ENCODE peak calls at places on chromosome 22, in five cellular contexts. I, T, D, Q and U are unnamed samples.

GRCh38 chr22:25120761-25121212 is 78.9 kb upstream of the CRYBB3 start:
- DNase-seq in Q (peak), D (peak), T (no peak), I (no peak), U (peak)

GRCh38 chr22:24040946-24041345 is 29.8 kb downstream of the CABIN1 start:
- DNase-seq in I (no peak), D (no peak), T (no peak), Q (no peak), U (no peak)

GRCh38 chr22:45284705-45285305 is at the start of gene UPK3A:
- DNase-seq in T (no peak), D (peak), Q (peak), I (peak), U (no peak)

GRCh38 chr22:28051787-28052356 is 132.8 kb upstream of the PITPNB start:
- DNase-seq in D (peak), I (no peak), Q (peak), T (peak), U (peak)

GRCh38 chr22:43587574-43587973 is 175.8 kb downstream of the MPPED1 start:
- DNase-seq in Q (no peak), I (no peak), T (no peak), D (no peak), U (no peak)

GRCh38 chr22:29742319-29742718 is 22.5 kb downstream of the CABP7 start:
- DNase-seq in D (no peak), Q (no peak), I (no peak), T (no peak), U (no peak)

GRCh38 chr22:17222503-17222902 is 3.3 kb upstream of the ADA2 start:
- DNase-seq in I (no peak), Q (no peak), D (no peak), T (no peak), U (no peak)

GRCh38 chr22:45208993-45209838 is 31.5 kb downstream of the KIAA0930 start:
- DNase-seq in Q (no peak), D (no peak), T (peak), I (peak), U (no peak)

GRCh38 chr22:23128269-23129108 is 13.3 kb downstream of the RSPH14 start:
- DNase-seq in T (peak), Q (peak), D (peak), I (peak), U (peak)

GRCh38 chr22:36606114-36606513 is 77.1 kb upstream of the EIF3D start:
- DNase-seq in Q (no peak), I (no peak), T (no peak), D (peak), U (no peak)

GRCh38 chr22:18947905-18948304 is 11.8 kb upstream of the PRODH start:
- DNase-seq in D (no peak), I (no peak), T (peak), Q (no peak), U (no peak)

GRCh38 chr22:50016988-50017700 is 4.6 kb upstream of the IL17REL start:
- DNase-seq in Q (peak), T (no peak), I (peak), D (no peak), U (no peak)

GRCh38 chr22:28736296-28737155 is 5.1 kb downstream of the CHEK2 start:
- DNase-seq in Q (no peak), T (no peak), I (no peak), D (no peak), U (no peak)

GRCh38 chr22:16651217-16651616 is 58.6 kb upstream of the CCT8L2 start:
- DNase-seq in I (no peak), T (no peak), Q (no peak), D (no peak), U (no peak)

GRCh38 chr22:50671641-50672040 is 982 bp upstream of the SHANK3 start:
- DNase-seq in I (peak), Q (peak), T (no peak), D (no peak), U (no peak)

GRCh38 chr22:35454416-35455054 is 54.6 kb downstream of the MCM5 start:
- DNase-seq in T (no peak), I (no peak), Q (no peak), D (no peak), U (no peak)

GRCh38 chr22:36478966-36479365 is 2.5 kb downstream of the TXN2 start:
- DNase-seq in T (no peak), D (no peak), I (no peak), Q (no peak), U (peak)

GRCh38 chr22:23376256-23376655 is 195.9 kb downstream of the BCR start:
- DNase-seq in T (no peak), Q (peak), D (no peak), I (no peak), U (peak)

GRCh38 chr22:11253000-11253511 is 4274.9 kb upstream of the OR11H1 start:
- DNase-seq in Q (peak), I (peak), T (peak), D (no peak), U (no peak)

GRCh38 chr22:24144471-24145115 is 36.7 kb upstream of the SUSD2 start:
- DNase-seq in D (no peak), I (no peak), T (no peak), Q (no peak), U (no peak)

GRCh38 chr22:44182591-44183588 is 2.2 kb downstream of the PARVG start:
- DNase-seq in T (no peak), D (no peak), I (peak), Q (no peak), U (no peak)

GRCh38 chr22:43185860-43186261 is 1.1 kb downstream of the TTLL12 start:
- DNase-seq in Q (peak), D (peak), T (no peak), I (no peak), U (peak)

GRCh38 chr22:21948824-21949568 is 3.7 kb downstream of the PPM1F start:
- DNase-seq in D (no peak), I (no peak), T (no peak), Q (no peak), U (no peak)

GRCh38 chr22:42919199-42919598 is 62.1 kb upstream of the ARFGAP3 start:
- DNase-seq in Q (no peak), I (no peak), T (peak), D (no peak), U (peak)

GRCh38 chr22:26395926-26396325 is 33.1 kb upstream of the ASPHD2 start:
- DNase-seq in T (no peak), Q (no peak), D (no peak), I (no peak), U (peak)

GRCh38 chr22:39290724-39291161 is 28.7 kb downstream of the RPL3 start:
- DNase-seq in D (peak), Q (peak), I (no peak), T (peak), U (peak)

GRCh38 chr22:46352691-46353386 is 17.3 kb downstream of the TRMU start:
- DNase-seq in T (no peak), I (no peak), Q (peak), D (peak), U (no peak)

GRCh38 chr22:46574438-46574992 is 37.1 kb upstream of the CELSR1 start:
- DNase-seq in Q (no peak), T (no peak), I (no peak), D (peak), U (no peak)

GRCh38 chr22:27844256-27844655 is 42.7 kb upstream of the MN1 start:
- DNase-seq in D (no peak), T (no peak), Q (no peak), I (no peak), U (no peak)

GRCh38 chr22:25453557-25453956 is 110.9 kb upstream of the GRK3 start:
- DNase-seq in T (no peak), D (no peak), I (no peak), Q (no peak), U (no peak)

GRCh38 chr22:36325163-36326031 is 62.4 kb downstream of the MYH9 start:
- DNase-seq in Q (peak), T (peak), D (peak), I (peak), U (no peak)

GRCh38 chr22:31400023-31400397 is 606 bp downstream of the DRG1 start:
- DNase-seq in Q (peak), D (no peak), T (no peak), I (no peak), U (peak)

GRCh38 chr22:35540600-35541253 is at the start of gene RASD2:
- DNase-seq in I (peak), Q (peak), D (peak), T (no peak), U (peak)

GRCh38 chr22:47298017-47298820 is 535.8 kb downstream of the TBC1D22A start:
- DNase-seq in I (no peak), Q (no peak), T (peak), D (no peak), U (no peak)

DNA sequence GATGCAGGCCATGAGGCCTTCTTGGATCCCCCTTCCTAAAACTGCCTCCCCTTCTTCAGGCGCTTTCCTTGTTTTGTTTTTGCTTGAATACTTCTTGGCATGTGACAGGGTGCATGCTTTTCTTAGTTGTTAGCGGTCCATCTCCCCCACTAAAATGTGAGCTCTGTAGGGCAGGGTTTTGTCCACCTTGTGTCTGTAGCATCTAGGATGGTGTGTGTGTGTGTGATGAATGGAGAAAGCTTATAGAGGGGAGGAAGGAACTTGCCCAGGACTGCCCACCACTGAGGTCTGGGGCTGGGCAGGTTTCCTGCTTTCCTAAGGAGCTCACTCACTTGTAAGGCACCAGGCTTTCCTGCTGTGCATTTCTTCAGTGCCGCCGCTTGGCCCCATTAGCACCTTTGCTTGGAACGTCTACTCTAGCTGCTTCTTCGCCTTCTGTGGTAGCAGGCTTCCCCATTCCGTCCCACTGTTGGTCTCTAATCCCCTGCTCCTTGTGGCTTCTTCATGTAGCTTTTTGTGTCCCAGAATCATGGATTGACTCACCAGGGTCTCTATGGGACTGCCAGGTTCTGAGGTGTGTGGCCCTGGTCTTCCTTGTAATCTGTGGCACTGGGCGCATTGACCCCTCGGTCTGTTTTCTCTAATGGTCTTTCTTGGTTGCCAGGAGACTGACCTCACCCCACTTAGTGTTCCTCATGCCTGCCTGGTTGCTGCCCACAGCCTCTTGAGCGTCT is 3.3 kb downstream of the DGCR8 start:
- DNase-seq in T (no peak), D (no peak), Q (no peak), I (no peak), U (no peak)
- H3K27ac ChIP-seq in T (no peak), D (no peak), Q (no peak), I (no peak), U (no peak)

GRCh38 chr22:40416267-40416570 is 45.8 kb downstream of the SGSM3 start:
- DNase-seq in D (no peak), T (no peak), I (no peak), Q (no peak), U (no peak)

GRCh38 chr22:40415531-40416266 is 45.3 kb downstream of the SGSM3 start:
- DNase-seq in T (no peak), D (no peak), I (no peak), Q (no peak), U (no peak)

GRCh38 chr22:40413873-40414272 is 43.5 kb downstream of the SGSM3 start:
- DNase-seq in D (no peak), I (no peak), T (no peak), Q (no peak), U (no peak)

GRCh38 chr22:40414306-40414705 is 43.9 kb downstream of the SGSM3 start:
- DNase-seq in Q (no peak), I (no peak), D (no peak), T (no peak), U (no peak)

DNA sequence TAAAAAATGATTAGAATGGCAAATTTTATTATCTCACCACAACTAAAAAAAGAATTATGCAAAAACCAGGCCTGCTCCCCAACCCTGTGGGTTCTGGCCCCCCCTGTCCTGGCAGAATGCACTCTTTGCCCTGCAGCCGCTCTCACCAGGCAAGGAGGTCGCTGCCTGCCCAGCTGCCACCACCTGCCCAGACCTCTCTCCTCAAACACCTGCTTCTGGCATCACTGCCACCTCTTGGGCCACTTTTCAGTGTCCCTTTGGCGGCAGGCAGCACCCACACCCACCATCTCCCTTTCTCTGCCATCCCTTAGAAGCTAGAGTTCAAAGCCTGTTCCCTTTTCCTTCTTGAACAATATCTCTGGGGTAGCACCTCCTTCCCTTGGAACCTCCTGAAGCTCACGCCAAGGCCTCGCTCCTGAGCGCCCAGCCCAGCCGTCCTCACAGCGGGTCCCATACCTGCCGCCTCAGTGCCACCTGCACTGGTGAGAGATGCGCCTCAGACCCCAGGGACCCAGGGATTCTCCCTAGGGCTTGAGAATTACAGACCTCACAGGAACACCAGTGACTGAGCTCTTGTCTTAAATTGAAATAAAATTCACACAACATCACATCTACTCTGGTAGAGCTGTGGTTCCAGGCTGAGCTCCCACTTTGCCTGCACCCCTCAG is 44.6 kb downstream of the SGSM3 start:
- DNase-seq in Q (no peak), T (no peak), D (no peak), I (no peak), U (no peak)
- H3K4me3 ChIP-seq in Q (no peak), T (no peak), D (no peak), I (no peak), U (no peak)

DNA sequence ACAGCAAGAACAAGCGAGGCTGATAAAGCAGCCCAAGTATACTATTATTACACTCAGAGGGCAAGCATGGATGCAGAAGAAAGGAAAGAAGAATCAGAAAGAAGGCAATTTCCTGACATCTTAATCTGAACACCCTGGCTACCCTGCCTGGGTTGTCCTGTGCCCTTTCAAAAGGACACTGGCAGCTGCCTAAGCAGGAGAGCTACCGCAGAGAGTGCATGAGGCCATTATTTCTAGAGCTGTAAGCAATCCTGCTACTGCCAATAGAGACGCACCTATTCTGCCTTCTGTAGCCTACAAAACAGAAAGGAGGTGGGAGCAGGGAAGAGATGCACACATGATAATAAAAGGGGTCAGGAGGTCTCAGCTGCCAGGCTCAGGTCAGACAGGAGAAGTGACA is 254.0 kb downstream of the LARGE1 start:
- DNase-seq in I (no peak), T (no peak), D (no peak), Q (no peak), U (peak)
- H3K27ac ChIP-seq in I (no peak), T (no peak), D (no peak), Q (no peak), U (peak)

DNA sequence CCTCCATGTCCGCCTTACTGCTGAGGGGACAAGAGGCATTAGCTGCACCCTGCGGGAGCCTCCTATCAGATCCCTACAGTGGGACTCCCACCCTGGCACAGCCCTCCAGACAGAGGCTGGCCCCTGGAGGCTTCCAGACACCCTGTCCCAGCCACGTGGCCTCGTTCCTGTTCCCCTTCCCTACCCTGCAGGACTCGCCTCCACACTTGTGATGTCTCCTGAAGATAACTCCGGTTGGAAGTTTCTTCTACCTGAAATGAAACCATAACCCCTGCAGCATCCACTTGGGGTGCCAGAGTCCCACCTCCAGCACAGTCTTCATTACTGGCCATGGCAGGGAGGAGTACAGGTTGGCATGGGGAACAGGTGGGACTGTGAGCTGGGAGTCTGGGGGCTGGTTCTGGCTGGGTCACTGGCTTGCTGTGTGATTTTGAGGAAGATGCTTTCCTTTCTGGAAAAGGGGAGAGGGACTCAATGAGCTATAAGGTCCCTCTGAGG is 4.9 kb upstream of the SH3BP1 start:
- DNase-seq in T (no peak), I (no peak), D (no peak), Q (no peak), U (no peak)
- H3K4me3 ChIP-seq in T (no peak), I (peak), D (no peak), Q (no peak), U (peak)

DNA sequence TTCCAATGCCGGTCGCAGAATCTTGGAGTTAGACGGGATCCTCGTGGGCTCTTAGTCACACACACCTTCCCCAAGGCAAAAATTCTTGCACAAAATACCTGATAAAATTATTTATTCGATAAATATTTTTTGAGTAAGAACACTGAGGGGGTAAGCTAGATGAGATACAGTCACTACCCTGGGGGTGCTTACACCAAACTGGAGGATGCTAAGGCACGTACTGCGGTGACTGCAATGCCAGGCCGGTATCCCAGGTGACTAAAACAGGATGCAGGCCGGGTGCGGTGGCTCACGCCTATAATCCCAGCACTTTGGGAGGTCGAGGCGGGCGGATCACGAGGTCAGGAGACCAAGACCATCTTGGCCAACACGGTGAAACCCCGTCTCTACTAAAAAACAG is 1.7 kb upstream of the MRTFA start:
- DNase-seq in T (no peak), I (no peak), Q (no peak), D (no peak), U (no peak)
- H3K27ac ChIP-seq in T (no peak), I (no peak), Q (no peak), D (no peak), U (no peak)

GRCh38 chr22:38203090-38203810 is 1.5 kb downstream of the MAFF start:
- DNase-seq in D (peak), I (peak), T (no peak), Q (peak), U (peak)

GRCh38 chr22:38203855-38204497 is 2.2 kb downstream of the MAFF start:
- DNase-seq in I (no peak), D (no peak), T (no peak), Q (no peak), U (no peak)

GRCh38 chr22:38204784-38205183 is 3.0 kb downstream of the MAFF start:
- DNase-seq in D (no peak), T (no peak), I (no peak), Q (no peak), U (no peak)

GRCh38 chr22:38207898-38208432 is 6.2 kb downstream of the MAFF start:
- DNase-seq in Q (no peak), T (no peak), I (no peak), D (no peak), U (no peak)

DNA sequence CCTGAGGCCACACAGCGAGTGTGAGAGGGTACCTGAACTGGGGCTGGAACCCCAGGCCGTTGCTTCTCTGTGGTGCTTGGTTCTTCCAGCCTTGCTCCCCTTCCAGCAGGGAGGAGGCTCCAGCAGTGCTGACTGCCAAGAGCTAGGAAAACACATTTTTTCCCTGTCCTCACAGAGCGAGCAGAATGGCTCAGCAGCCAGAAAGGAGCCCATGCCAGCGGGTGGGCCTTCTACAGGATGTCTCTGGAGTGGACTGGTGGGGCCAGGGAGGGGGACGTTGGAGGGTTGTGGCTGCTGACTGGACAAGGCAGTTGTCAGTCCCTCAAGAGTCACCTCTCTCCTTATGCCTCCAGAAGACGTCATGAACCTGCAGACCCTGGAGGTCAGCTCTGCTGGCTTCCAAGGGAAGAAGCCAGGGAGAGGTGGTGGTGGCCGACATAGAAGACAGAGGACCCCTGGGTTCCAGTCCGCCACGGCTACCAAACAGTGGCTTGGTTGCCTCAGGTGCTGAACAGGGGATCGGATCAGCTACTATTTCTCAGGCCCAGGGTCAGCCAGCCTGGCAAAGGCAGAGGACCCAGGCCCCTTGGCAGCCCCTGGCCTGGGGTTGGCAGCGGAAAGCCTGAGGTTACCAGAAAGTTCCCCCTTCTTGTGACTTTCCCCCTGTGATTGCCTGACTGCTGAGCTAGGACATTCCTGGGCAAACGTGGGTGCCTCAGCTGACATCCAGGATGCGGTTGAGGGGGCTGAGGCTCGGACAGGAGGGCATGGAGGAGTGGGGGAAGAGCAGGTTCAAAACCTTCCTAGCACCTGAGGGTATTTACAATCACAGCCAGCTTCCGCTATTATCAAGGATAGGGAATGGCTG is 3.7 kb downstream of the MAFF start:
- DNase-seq in T (no peak), Q (peak), I (no peak), D (peak), U (no peak)
- H3K4me3 ChIP-seq in T (no peak), Q (no peak), I (no peak), D (no peak), U (no peak)